ENCODE peak calls at places on chromosomes 2 and 18, in five cellular contexts. H, T, A, M and V are unnamed samples.
A peak's percentile ranks its signal among the peaks of the same experiment; 100 is the strongest.

GRCh38 chr18:50661013-50661412 is 101.1 kb downstream of the MAPK4 start:
- DNase-seq in H (no peak), A (no peak), M (no peak), T (no peak), V (no peak)

GRCh38 chr2:189654641-189655040 is 6.6 kb upstream of the ASNSD1 start:
- DNase-seq in M (no peak), H (no peak), T (no peak), A (no peak), V (no peak)

GRCh38 chr2:217838409-217838831 is 164.4 kb downstream of the TNS1 start:
- DNase-seq in T (no peak), M (no peak), H (no peak), A (no peak), V (no peak)

GRCh38 chr2:70570041-70570661 is 16.5 kb upstream of the TGFA start:
- DNase-seq in H (no peak), M (peak; percentile 60), A (no peak), T (no peak), V (no peak)

GRCh38 chr18:58556333-58557012 is 72.4 kb downstream of the ALPK2 start:
- DNase-seq in H (no peak), T (no peak), M (no peak), A (no peak), V (peak; percentile 50)

GRCh38 chr2:29239209-29239960 is 124.2 kb downstream of the CLIP4 start:
- DNase-seq in H (no peak), T (no peak), M (no peak), A (no peak), V (no peak)

GRCh38 chr2:111172666-111173065 is 52.0 kb downstream of the BCL2L11 start:
- DNase-seq in A (no peak), M (no peak), H (no peak), T (no peak), V (no peak)

GRCh38 chr2:174780191-174780590 is 15.9 kb upstream of the CHRNA1 start:
- DNase-seq in H (no peak), M (peak; percentile 10), T (no peak), A (no peak), V (no peak)

GRCh38 chr2:222361787-222362186 is 62.6 kb upstream of the SGPP2 start:
- DNase-seq in T (no peak), M (no peak), H (no peak), A (no peak), V (no peak)

GRCh38 chr2:74137651-74138050 is 10.1 kb downstream of the BOLA3 start:
- DNase-seq in A (no peak), H (no peak), T (no peak), M (no peak), V (no peak)

GRCh38 chr2:239953418-239954061 is 71.6 kb downstream of the NDUFA10 start:
- DNase-seq in T (no peak), H (no peak), M (no peak), A (no peak), V (no peak)

GRCh38 chr2:39603436-39603835 is 62.3 kb upstream of the TMEM178A start:
- DNase-seq in M (no peak), T (no peak), H (no peak), A (no peak), V (no peak)

GRCh38 chr2:168560817-168561485 is 104.9 kb downstream of the CERS6 start:
- DNase-seq in A (no peak), M (no peak), T (no peak), H (no peak), V (no peak)

GRCh38 chr18:48193521-48194251 is 215.5 kb downstream of the ZBTB7C start:
- DNase-seq in T (no peak), A (no peak), M (no peak), H (no peak), V (no peak)

GRCh38 chr2:118857677-118858484 is 10.4 kb upstream of the EN1 start:
- DNase-seq in A (no peak), H (no peak), T (no peak), M (no peak), V (no peak)

GRCh38 chr2:189580662-189581353 is at the start of gene SLC40A1:
- DNase-seq in H (peak; percentile 83), A (peak; percentile 65), T (peak; percentile 82), M (peak; percentile 61), V (peak; percentile 38)

GRCh38 chr2:9558948-9559381 is 3.3 kb upstream of the ADAM17 start:
- DNase-seq in H (no peak), A (no peak), M (peak; percentile 95), T (no peak), V (no peak)

GRCh38 chr2:179344970-179345369 is 80.3 kb upstream of the SESTD1 start:
- DNase-seq in M (no peak), A (no peak), H (no peak), T (no peak), V (no peak)

GRCh38 chr2:106570316-106570715 is 83.2 kb downstream of the CD8B2 start:
- DNase-seq in T (no peak), H (no peak), M (no peak), A (no peak), V (no peak)

GRCh38 chr2:204663816-204664421 is 118.6 kb downstream of the PARD3B start:
- DNase-seq in M (no peak), H (no peak), A (no peak), T (no peak), V (no peak)

GRCh38 chr2:88658890-88659881 is 31.9 kb upstream of the EIF2AK3 start:
- DNase-seq in T (no peak), H (peak; percentile 18), M (peak; percentile 86), A (no peak), V (no peak)

GRCh38 chr2:235116885-235117492 is 165.2 kb downstream of the SH3BP4 start:
- DNase-seq in M (peak; percentile 76), T (no peak), H (no peak), A (no peak), V (no peak)

GRCh38 chr2:113083311-113083710 is 15.5 kb downstream of the IL1F10 start:
- DNase-seq in A (no peak), T (no peak), H (no peak), M (no peak), V (no peak)

GRCh38 chr2:88753833-88754584 is 62.5 kb downstream of the RPIA start:
- DNase-seq in T (peak; percentile 75), M (no peak), A (peak; percentile 17), H (no peak), V (peak; percentile 44)

GRCh38 chr2:159712929-159713575 is 746 bp downstream of the MARCHF7 start:
- DNase-seq in M (peak; percentile 7), T (no peak), A (no peak), H (no peak), V (no peak)

GRCh38 chr2:147688252-147688651 is 156.6 kb upstream of the ACVR2A start:
- DNase-seq in M (peak; percentile 30), H (no peak), T (no peak), A (no peak), V (no peak)

GRCh38 chr2:120272763-120273481 is 20.3 kb downstream of the RALB start:
- DNase-seq in A (no peak), M (no peak), H (no peak), T (no peak), V (no peak)

GRCh38 chr2:231113489-231113888 is 11.4 kb downstream of the HTR2B start:
- DNase-seq in H (no peak), T (no peak), M (no peak), A (no peak), V (no peak)

GRCh38 chr2:229855116-229855515 is 66.7 kb downstream of the TRIP12 start:
- DNase-seq in A (no peak), T (no peak), H (no peak), M (no peak), V (no peak)

GRCh38 chr2:237726401-237726830 is 72.2 kb upstream of the RBM44 start:
- DNase-seq in M (no peak), T (no peak), A (no peak), H (no peak), V (no peak)

GRCh38 chr2:207352978-207353377 is 176.8 kb upstream of the CREB1 start:
- DNase-seq in H (no peak), A (no peak), M (no peak), T (peak; percentile 11), V (no peak)

GRCh38 chr18:57950542-57950941 is 93.5 kb upstream of the NEDD4L start:
- DNase-seq in T (no peak), M (no peak), A (no peak), H (no peak), V (no peak)

GRCh38 chr2:128388414-128389032 is 69.9 kb upstream of the HS6ST1 start:
- DNase-seq in T (no peak), H (no peak), M (peak; percentile 58), A (no peak), V (no peak)

GRCh38 chr2:30915485-30915884 is 108.2 kb upstream of the CAPN13 start:
- DNase-seq in M (peak; percentile 56), A (no peak), T (peak; percentile 41), H (no peak), V (no peak)
- TF ChIP-seq CTCF in M (peak; percentile 56), A (no peak), T (peak; percentile 42), H (no peak), V (peak; percentile 50)

GRCh38 chr18:9919564-9920232 is 5.9 kb downstream of the VAPA start:
- DNase-seq in A (no peak), H (no peak), M (no peak), T (no peak), V (no peak)
- H3K4me3 ChIP-seq in A (no peak overlapping the region), H (no peak overlapping the region), M (no peak overlapping the region), T (no peak overlapping the region), V (no peak overlapping the region)

GRCh38 chr18:23226930-23227728 is 91.8 kb downstream of the CABLES1 start:
- DNase-seq in T (no peak), H (no peak), A (no peak), M (peak; percentile 45), V (no peak)

GRCh38 chr18:23220355-23220754 is 85.1 kb downstream of the CABLES1 start:
- DNase-seq in H (no peak), A (no peak), T (no peak), M (no peak), V (no peak)

GRCh38 chr18:23225518-23225917 is 90.2 kb downstream of the CABLES1 start:
- DNase-seq in M (peak; percentile 82), T (no peak), A (no peak), H (no peak), V (no peak)

GRCh38 chr18:23226386-23226785 is 91.1 kb downstream of the CABLES1 start:
- DNase-seq in A (no peak), H (no peak), M (no peak), T (no peak), V (no peak)

GRCh38 chr18:23223641-23224040 is 88.4 kb downstream of the CABLES1 start:
- DNase-seq in T (no peak), H (no peak), M (no peak), A (no peak), V (no peak)
- H3K27me3 ChIP-seq in T (no peaks in the 10 kb centered on the region), H (no peaks in the 10 kb centered on the region), M (no peaks in the 10 kb centered on the region), A (no peaks in the 10 kb centered on the region), V (no peaks in the 10 kb centered on the region)

DNA sequence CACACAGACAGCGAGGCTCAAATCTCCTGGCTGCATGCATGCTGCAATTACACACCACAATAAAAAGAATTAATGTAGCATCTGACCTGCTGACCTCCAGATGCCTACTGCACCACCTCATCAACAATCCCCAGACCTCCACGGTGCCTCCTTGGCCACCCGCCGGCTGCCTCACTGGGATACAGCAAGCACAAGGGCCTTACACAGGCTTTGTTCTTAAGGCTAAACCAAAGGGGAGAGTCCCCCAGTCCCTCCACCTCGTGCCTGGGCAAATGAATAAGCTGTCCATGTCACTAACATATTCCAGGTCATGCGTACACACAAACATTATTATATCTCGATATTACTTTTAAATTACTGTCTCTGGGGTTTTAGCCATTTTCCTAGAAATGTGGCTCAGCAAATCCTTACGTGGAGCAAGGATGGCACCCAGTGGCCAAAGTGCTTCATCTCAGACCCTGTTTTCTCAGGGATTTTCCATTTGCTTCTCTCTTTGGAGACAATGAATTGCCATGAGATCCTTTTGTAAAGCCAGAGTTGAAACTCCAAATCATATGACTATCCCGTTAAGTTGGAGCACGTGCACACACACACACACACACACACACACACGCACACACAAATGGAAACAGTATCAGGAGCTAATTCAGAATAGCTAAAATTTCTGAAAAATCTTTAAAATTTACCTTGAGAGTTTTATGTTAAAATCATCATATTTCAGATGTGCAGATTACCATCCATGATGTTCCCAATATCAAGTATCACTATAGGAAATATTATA is 313.8 kb downstream of the PDE11A start:
- DNase-seq in A (no peak), M (peak; percentile 59), T (peak; percentile 23), H (peak; percentile 13), V (no peak)
- TF ChIP-seq CTCF in A (no peak), M (peak; percentile 68), T (peak; percentile 58), H (peak; percentile 46), V (peak; percentile 10)